ENCODE peak calls at places on chromosomes 1 and 21, in four cellular contexts. X is SK-N-SH, D is astrocyte, E is GM12891. B is an unnamed sample.

GRCh38 chr21:28473530-28474225 is 519.0 kb downstream of the LTN1 start:
- DNase-seq in E (no peak), D (no peak), X (no peak), B (no peak)

GRCh38 chr1:92764116-92764515 is 20.8 kb downstream of the EVI5 start:
- DNase-seq in E (no peak), D (peak; percentile 29), X (no peak), B (no peak)

GRCh38 chr1:212853658-212854057 is 4.4 kb upstream of the FLVCR1 start:
- DNase-seq in E (no peak), D (no peak), X (no peak), B (no peak)

GRCh38 chr1:27955076-27955475 is 4.7 kb upstream of the XKR8 start:
- DNase-seq in E (no peak), X (no peak), D (no peak), B (no peak)

GRCh38 chr1:178344513-178345077 is 152.2 kb downstream of the CLEC20A start:
- DNase-seq in X (peak; percentile 8), E (no peak), D (peak; percentile 91), B (no peak)

GRCh38 chr1:224897501-224897900 is 32.0 kb upstream of the DNAH14 start:
- DNase-seq in E (no peak), X (no peak), D (peak; percentile 17), B (no peak)

GRCh38 chr1:91672601-91673161 is 172.0 kb downstream of the CDC7 start:
- DNase-seq in E (no peak), X (no peak), D (no peak), B (no peak)

GRCh38 chr1:155015527-155016230 is 13.1 kb downstream of the ZBTB7B start:
- DNase-seq in D (no peak), X (no peak), E (no peak), B (no peak)

GRCh38 chr1:201149400-201149799 is 4.9 kb downstream of the TMEM9 start:
- DNase-seq in E (peak; percentile 44), D (no peak), X (peak; percentile 69), B (peak; percentile 71)

GRCh38 chr1:109485001-109485400 is 1.3 kb downstream of the ATXN7L2 start:
- DNase-seq in E (no peak), D (no peak), X (no peak), B (no peak)

GRCh38 chr1:234272656-234273312 is 100.5 kb upstream of the COA6 start:
- DNase-seq in X (no peak), E (no peak), D (no peak), B (no peak)

GRCh38 chr21:23016617-23017016 is 2018.4 kb downstream of the NCAM2 start:
- DNase-seq in E (no peak), D (no peak), X (peak; percentile 27), B (no peak)

GRCh38 chr21:31872452-31873274 is at the start of gene HUNK:
- DNase-seq in E (peak; percentile 31), X (peak; percentile 84), D (peak; percentile 22), B (peak; percentile 37)

GRCh38 chr1:234515411-234515810 is 36.4 kb upstream of the TARBP1 start:
- DNase-seq in X (no peak), E (no peak), D (peak; percentile 62), B (no peak)

GRCh38 chr1:172893146-172893841 is 157.4 kb downstream of the TNFSF18 start:
- DNase-seq in D (peak; percentile 62), X (no peak), E (no peak), B (no peak)

GRCh38 chr1:40592107-40592773 is 60.8 kb downstream of the ZNF684 start:
- DNase-seq in E (no peak), X (peak; percentile 51), D (peak; percentile 16), B (no peak)

GRCh38 chr1:116786049-116786448 is 31.8 kb downstream of the CD2 start:
- DNase-seq in D (no peak), E (no peak), X (no peak), B (no peak)

GRCh38 chr1:185017966-185018365 is 27.4 kb upstream of the RNF2 start:
- DNase-seq in D (no peak), X (no peak), E (no peak), B (no peak)

GRCh38 chr1:157154940-157155514 is 16.8 kb upstream of the ETV3 start:
- DNase-seq in X (no peak), D (no peak), E (no peak), B (no peak)

GRCh38 chr1:19398309-19398760 is 86.2 kb downstream of the SLC66A1 start:
- DNase-seq in E (no peak), X (no peak), D (peak; percentile 100), B (no peak)

GRCh38 chr1:93740601-93741031 is 59.0 kb upstream of the BCAR3 start:
- DNase-seq in D (no peak), E (no peak), X (peak; percentile 55), B (no peak)

GRCh38 chr1:165397945-165398344 is 41.4 kb upstream of the LMX1A start:
- DNase-seq in E (no peak), D (peak; percentile 10), X (no peak), B (no peak)

GRCh38 chr1:230286166-230286889 is 139.8 kb downstream of the PGBD5 start:
- DNase-seq in X (no peak), E (no peak), D (no peak), B (no peak)

GRCh38 chr1:173330149-173330951 is 123.2 kb upstream of the TNFSF4 start:
- DNase-seq in X (no peak), E (no peak), D (peak; percentile 85), B (no peak)

GRCh38 chr21:26212220-26212619 is 41.6 kb upstream of the APP start:
- DNase-seq in E (no peak), D (no peak), X (no peak), B (no peak)

GRCh38 chr1:170213598-170213997 is 67.8 kb downstream of the NTMT2 start:
- DNase-seq in D (no peak), X (no peak), E (no peak), B (no peak)

GRCh38 chr1:78095618-78096416 is 50.1 kb downstream of the GIPC2 start:
- DNase-seq in X (no peak), D (peak; percentile 80), E (no peak), B (no peak)

GRCh38 chr1:152026895-152027294 is 9.9 kb downstream of the S100A11 start:
- DNase-seq in D (peak; percentile 42), E (no peak), X (no peak), B (no peak)

GRCh38 chr1:111366256-111366655 is 61.3 kb downstream of the OVGP1 start:
- DNase-seq in D (peak; percentile 8), E (no peak), X (no peak), B (no peak)

GRCh38 chr1:206776239-206776638 is 3.9 kb upstream of the IL10 start:
- DNase-seq in D (no peak), E (no peak), X (no peak), B (no peak)

GRCh38 chr1:9150582-9151290 is 21.8 kb upstream of the GPR157 start:
- DNase-seq in E (no peak), X (no peak), D (no peak), B (no peak)

GRCh38 chr21:38170283-38170682 is 86.5 kb upstream of the KCNJ15 start:
- DNase-seq in E (no peak), X (no peak), D (no peak), B (no peak)

GRCh38 chr1:87109012-87109411 is 194.6 kb downstream of the HS2ST1 start:
- DNase-seq in X (no peak), D (peak; percentile 23), E (no peak), B (no peak)

B was measured in HuH-7.5.